ENCODE peak calls at places on chromosomes 3 and 15, in ten cellular contexts. One of them, this sample, is unnamed.
A peak's percentile ranks its signal among the peaks of the same experiment; 100 is the strongest.

GRCh38 chr15:58484794-58485600 is 53.2 kb downstream of the LIPC start:
- DNase-seq in heart right ventricle: no peak
- DNase-seq in colonic mucosa: no peak
- DNase-seq in hepatocyte: no peak
- DNase-seq in kidney: no peak
- DNase-seq in heart left ventricle: no peak
- DNase-seq in mammary epithelial cell: no peak
- DNase-seq in left ventricle myocardium inferior: no peak
- DNase-seq in HFF-Myc: no peak
- DNase-seq in neural progenitor cell: no peak
- DNase-seq in this sample: no peak

GRCh38 chr15:101808201-101808600 is 3.8 kb upstream of the OR4F15 start:
- DNase-seq in hepatocyte: no peak
- DNase-seq in mammary epithelial cell: peak; percentile 66
- DNase-seq in heart left ventricle: no peak
- DNase-seq in heart right ventricle: no peak
- DNase-seq in HFF-Myc: peak; percentile 50
- DNase-seq in left ventricle myocardium inferior: no peak
- DNase-seq in kidney: no peak
- DNase-seq in neural progenitor cell: no peak
- DNase-seq in colonic mucosa: no peak
- DNase-seq in this sample: no peak

GRCh38 chr15:62934236-62934971 is 108.1 kb upstream of the TPM1 start:
- DNase-seq in mammary epithelial cell: no peak
- DNase-seq in colonic mucosa: no peak
- DNase-seq in HFF-Myc: no peak
- DNase-seq in left ventricle myocardium inferior: no peak
- DNase-seq in heart left ventricle: no peak
- DNase-seq in heart right ventricle: no peak
- DNase-seq in neural progenitor cell: no peak
- DNase-seq in kidney: no peak
- DNase-seq in hepatocyte: no peak
- DNase-seq in this sample: no peak

GRCh38 chr15:77720617-77721016 is 87.9 kb upstream of the LINGO1 start:
- DNase-seq in hepatocyte: no peak
- DNase-seq in mammary epithelial cell: no peak
- DNase-seq in heart right ventricle: no peak
- DNase-seq in neural progenitor cell: no peak
- DNase-seq in left ventricle myocardium inferior: no peak
- DNase-seq in HFF-Myc: no peak
- DNase-seq in colonic mucosa: no peak
- DNase-seq in heart left ventricle: no peak
- DNase-seq in kidney: no peak
- DNase-seq in this sample: no peak

GRCh38 chr3:45092132-45093031 is 53.8 kb downstream of the CDCP1 start:
- DNase-seq in HFF-Myc: no peak
- DNase-seq in neural progenitor cell: no peak
- DNase-seq in heart left ventricle: no peak
- DNase-seq in hepatocyte: peak; percentile 81
- DNase-seq in colonic mucosa: peak; percentile 77
- DNase-seq in heart right ventricle: no peak
- DNase-seq in kidney: no peak
- DNase-seq in left ventricle myocardium inferior: no peak
- DNase-seq in mammary epithelial cell: peak; percentile 94
- DNase-seq in this sample: peak; percentile 94

GRCh38 chr3:72270072-72270611 is 485.2 kb upstream of the PROK2 start:
- DNase-seq in kidney: peak; percentile 95
- DNase-seq in left ventricle myocardium inferior: peak; percentile 86
- DNase-seq in neural progenitor cell: no peak
- DNase-seq in HFF-Myc: peak; percentile 66
- DNase-seq in colonic mucosa: peak; percentile 86
- DNase-seq in heart right ventricle: peak; percentile 79
- DNase-seq in heart left ventricle: peak; percentile 83
- DNase-seq in hepatocyte: peak; percentile 90
- DNase-seq in mammary epithelial cell: peak; percentile 67
- DNase-seq in this sample: peak; percentile 81

GRCh38 chr15:76341366-76342045 is 4.9 kb downstream of the ISL2 start:
- DNase-seq in neural progenitor cell: peak; percentile 57
- DNase-seq in HFF-Myc: no peak
- DNase-seq in hepatocyte: no peak
- DNase-seq in kidney: peak; percentile 75
- DNase-seq in heart left ventricle: no peak
- DNase-seq in heart right ventricle: peak; percentile 21
- DNase-seq in colonic mucosa: peak; percentile 45
- DNase-seq in left ventricle myocardium inferior: no peak
- DNase-seq in mammary epithelial cell: no peak
- DNase-seq in this sample: no peak

GRCh38 chr3:56915969-56916586 is 114.3 kb upstream of the ARHGEF3 start:
- DNase-seq in neural progenitor cell: peak; percentile 41
- DNase-seq in colonic mucosa: no peak
- DNase-seq in HFF-Myc: no peak
- DNase-seq in left ventricle myocardium inferior: peak; percentile 30
- DNase-seq in kidney: peak; percentile 76
- DNase-seq in hepatocyte: no peak
- DNase-seq in heart left ventricle: peak; percentile 36
- DNase-seq in heart right ventricle: peak; percentile 25
- DNase-seq in mammary epithelial cell: no peak
- DNase-seq in this sample: no peak

GRCh38 chr15:68051109-68051508 is 3.0 kb upstream of the PIAS1 start:
- DNase-seq in neural progenitor cell: no peak
- DNase-seq in hepatocyte: no peak
- DNase-seq in kidney: no peak
- DNase-seq in mammary epithelial cell: no peak
- DNase-seq in heart right ventricle: no peak
- DNase-seq in HFF-Myc: no peak
- DNase-seq in left ventricle myocardium inferior: no peak
- DNase-seq in colonic mucosa: no peak
- DNase-seq in heart left ventricle: no peak
- DNase-seq in this sample: no peak

GRCh38 chr15:27989838-27990237 is 109.3 kb downstream of the OCA2 start:
- DNase-seq in colonic mucosa: no peak
- DNase-seq in kidney: no peak
- DNase-seq in HFF-Myc: no peak
- DNase-seq in mammary epithelial cell: no peak
- DNase-seq in heart right ventricle: no peak
- DNase-seq in left ventricle myocardium inferior: no peak
- DNase-seq in hepatocyte: no peak
- DNase-seq in neural progenitor cell: no peak
- DNase-seq in heart left ventricle: no peak
- DNase-seq in this sample: no peak

GRCh38 chr3:81995334-81995733 is 233.9 kb upstream of the GBE1 start:
- DNase-seq in left ventricle myocardium inferior: no peak
- DNase-seq in mammary epithelial cell: no peak
- DNase-seq in kidney: no peak
- DNase-seq in heart right ventricle: no peak
- DNase-seq in hepatocyte: no peak
- DNase-seq in HFF-Myc: no peak
- DNase-seq in neural progenitor cell: no peak
- DNase-seq in heart left ventricle: no peak
- DNase-seq in colonic mucosa: no peak
- DNase-seq in this sample: peak; percentile 39

GRCh38 chr3:112407888-112408702 is 75.1 kb downstream of the CD200 start:
- DNase-seq in neural progenitor cell: no peak
- DNase-seq in kidney: no peak
- DNase-seq in mammary epithelial cell: no peak
- DNase-seq in heart left ventricle: no peak
- DNase-seq in colonic mucosa: no peak
- DNase-seq in heart right ventricle: no peak
- DNase-seq in left ventricle myocardium inferior: no peak
- DNase-seq in HFF-Myc: no peak
- DNase-seq in hepatocyte: no peak
- DNase-seq in this sample: no peak
- H3K4me3 ChIP-seq in neural progenitor cell: no peak overlapping the region
- H3K4me3 ChIP-seq in kidney: peak overlapping the region; percentile 67
- H3K4me3 ChIP-seq in mammary epithelial cell: no peak overlapping the region
- H3K4me3 ChIP-seq in heart left ventricle: no peak overlapping the region
- H3K4me3 ChIP-seq in colonic mucosa: no peak overlapping the region
- H3K4me3 ChIP-seq in heart right ventricle: no peak overlapping the region
- H3K4me3 ChIP-seq in left ventricle myocardium inferior: no peak overlapping the region
- H3K4me3 ChIP-seq in HFF-Myc: no peak overlapping the region
- H3K4me3 ChIP-seq in hepatocyte: peak overlapping the region; percentile 5
- H3K4me3 ChIP-seq in this sample: no peak overlapping the region

DNA sequence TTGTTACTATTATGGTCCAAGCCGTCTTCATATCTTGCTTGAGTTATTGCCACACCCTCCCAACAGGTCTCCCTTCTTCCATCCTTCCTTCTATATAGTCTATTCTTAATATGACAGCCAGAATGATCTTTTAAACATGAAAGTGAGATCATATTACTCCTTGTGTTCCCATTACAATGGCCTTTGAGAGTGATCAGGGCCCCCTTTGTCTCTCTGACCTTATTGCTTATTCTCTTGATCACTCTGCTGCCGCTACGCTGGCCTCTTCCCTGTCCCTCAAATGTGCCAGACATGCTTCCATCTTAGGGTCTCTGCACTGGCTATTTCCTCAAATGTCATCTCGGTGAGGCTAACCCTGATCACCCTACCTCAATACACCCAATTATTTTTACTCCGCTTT is 38.1 kb downstream of the UBE2E2 start:
- DNase-seq in heart left ventricle: no peak
- DNase-seq in colonic mucosa: no peak
- DNase-seq in left ventricle myocardium inferior: no peak
- DNase-seq in hepatocyte: no peak
- DNase-seq in mammary epithelial cell: no peak
- DNase-seq in kidney: no peak
- DNase-seq in neural progenitor cell: peak; percentile 19
- DNase-seq in heart right ventricle: no peak
- DNase-seq in HFF-Myc: no peak
- DNase-seq in this sample: no peak
- H3K4me3 ChIP-seq in heart left ventricle: no peak overlapping the region
- H3K4me3 ChIP-seq in colonic mucosa: no peak overlapping the region
- H3K4me3 ChIP-seq in left ventricle myocardium inferior: no peak overlapping the region
- H3K4me3 ChIP-seq in hepatocyte: no peak overlapping the region
- H3K4me3 ChIP-seq in mammary epithelial cell: no peak overlapping the region
- H3K4me3 ChIP-seq in kidney: no peak overlapping the region
- H3K4me3 ChIP-seq in neural progenitor cell: no peak overlapping the region
- H3K4me3 ChIP-seq in heart right ventricle: no peak overlapping the region
- H3K4me3 ChIP-seq in HFF-Myc: no peak overlapping the region
- H3K4me3 ChIP-seq in this sample: no peak overlapping the region

GRCh38 chr3:129345281-129345680 is 66.6 kb downstream of the HMCES start:
- DNase-seq in heart left ventricle: no peak
- DNase-seq in kidney: no peak
- DNase-seq in heart right ventricle: no peak
- DNase-seq in neural progenitor cell: no peak
- DNase-seq in colonic mucosa: no peak
- DNase-seq in left ventricle myocardium inferior: no peak
- DNase-seq in hepatocyte: no peak
- DNase-seq in mammary epithelial cell: no peak
- DNase-seq in HFF-Myc: no peak
- DNase-seq in this sample: no peak

GRCh38 chr3:129345971-129346370 is 67.3 kb downstream of the HMCES start:
- DNase-seq in neural progenitor cell: no peak
- DNase-seq in HFF-Myc: no peak
- DNase-seq in heart left ventricle: no peak
- DNase-seq in left ventricle myocardium inferior: no peak
- DNase-seq in kidney: no peak
- DNase-seq in colonic mucosa: no peak
- DNase-seq in mammary epithelial cell: no peak
- DNase-seq in heart right ventricle: no peak
- DNase-seq in hepatocyte: no peak
- DNase-seq in this sample: no peak

GRCh38 chr3:129343643-129344360 is 65.1 kb downstream of the HMCES start:
- DNase-seq in heart right ventricle: peak; percentile 56
- DNase-seq in neural progenitor cell: peak; percentile 77
- DNase-seq in hepatocyte: peak; percentile 76
- DNase-seq in mammary epithelial cell: no peak
- DNase-seq in left ventricle myocardium inferior: no peak
- DNase-seq in kidney: peak; percentile 66
- DNase-seq in HFF-Myc: no peak
- DNase-seq in heart left ventricle: no peak
- DNase-seq in colonic mucosa: peak; percentile 32
- DNase-seq in this sample: peak; percentile 31

GRCh38 chr3:129346690-129347440 is 68.2 kb downstream of the HMCES start:
- DNase-seq in colonic mucosa: no peak
- DNase-seq in heart left ventricle: no peak
- DNase-seq in HFF-Myc: no peak
- DNase-seq in kidney: no peak
- DNase-seq in heart right ventricle: no peak
- DNase-seq in hepatocyte: no peak
- DNase-seq in left ventricle myocardium inferior: no peak
- DNase-seq in mammary epithelial cell: no peak
- DNase-seq in neural progenitor cell: no peak
- DNase-seq in this sample: no peak

DNA sequence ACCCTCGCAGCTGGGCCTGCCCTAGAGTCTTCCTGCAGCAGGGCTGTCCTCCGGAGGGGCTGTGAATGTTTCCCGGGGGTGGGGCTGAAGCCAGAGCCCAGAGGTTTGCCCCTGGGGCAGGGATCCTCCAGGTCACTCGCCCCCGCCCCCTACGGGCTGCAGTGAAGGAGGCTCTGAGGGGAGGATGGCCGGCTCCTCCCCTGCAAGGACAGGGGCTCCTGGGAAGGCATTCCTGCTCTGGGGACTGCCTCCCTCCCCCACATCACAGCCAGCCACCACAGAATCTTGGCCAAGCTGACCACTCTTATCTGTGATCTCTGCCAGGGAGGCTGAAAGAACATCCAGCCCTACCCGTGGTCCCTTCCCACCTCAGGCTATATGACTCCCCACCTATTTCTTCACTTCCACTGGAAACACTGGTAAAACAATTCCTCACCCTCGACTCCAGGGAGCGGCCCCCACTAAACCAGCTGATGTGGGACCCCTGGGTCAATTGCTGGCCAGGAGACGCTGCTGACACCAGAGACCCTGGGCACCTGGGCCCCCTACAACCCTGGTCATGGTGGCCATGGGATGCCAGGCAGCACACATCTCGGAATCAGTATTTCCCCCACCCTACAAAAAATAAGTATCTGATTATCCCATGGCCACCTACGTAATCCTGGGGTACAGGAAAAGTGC is 66.0 kb downstream of the HMCES start:
- DNase-seq in hepatocyte: peak; percentile 42
- DNase-seq in colonic mucosa: no peak
- DNase-seq in mammary epithelial cell: no peak
- DNase-seq in HFF-Myc: no peak
- DNase-seq in heart left ventricle: no peak
- DNase-seq in kidney: no peak
- DNase-seq in neural progenitor cell: peak; percentile 69
- DNase-seq in heart right ventricle: no peak
- DNase-seq in left ventricle myocardium inferior: no peak
- DNase-seq in this sample: no peak
- H3K4me3 ChIP-seq in hepatocyte: no peak overlapping the region
- H3K4me3 ChIP-seq in colonic mucosa: no peak overlapping the region
- H3K4me3 ChIP-seq in mammary epithelial cell: no peak overlapping the region
- H3K4me3 ChIP-seq in HFF-Myc: no peak overlapping the region
- H3K4me3 ChIP-seq in heart left ventricle: no peak overlapping the region
- H3K4me3 ChIP-seq in kidney: no peak overlapping the region
- H3K4me3 ChIP-seq in neural progenitor cell: peak overlapping the region; percentile 43
- H3K4me3 ChIP-seq in heart right ventricle: peak overlapping the region; percentile 36
- H3K4me3 ChIP-seq in left ventricle myocardium inferior: peak overlapping the region; percentile 56
- H3K4me3 ChIP-seq in this sample: no peak overlapping the region

DNA sequence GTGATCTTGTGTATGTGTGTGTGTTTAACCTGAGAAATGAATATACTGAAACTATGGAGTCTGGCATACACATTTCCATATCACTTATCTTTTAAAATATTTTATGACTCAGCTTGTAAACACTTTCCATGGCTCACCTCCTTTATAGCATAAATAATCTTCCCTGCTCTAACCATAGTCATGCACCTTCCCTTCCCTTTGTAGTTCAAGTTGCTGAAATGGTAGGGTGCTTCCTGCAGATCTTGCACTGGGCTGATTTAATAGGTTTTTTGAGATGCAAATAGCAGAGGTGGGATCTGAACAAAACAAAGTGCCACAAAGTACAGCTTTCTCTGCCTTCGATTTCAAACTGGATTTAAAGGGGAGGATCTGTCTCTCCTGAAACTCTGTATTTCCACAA is 712.7 kb upstream of the LMCD1 start:
- DNase-seq in colonic mucosa: no peak
- DNase-seq in left ventricle myocardium inferior: no peak
- DNase-seq in heart left ventricle: no peak
- DNase-seq in HFF-Myc: no peak
- DNase-seq in mammary epithelial cell: no peak
- DNase-seq in neural progenitor cell: no peak
- DNase-seq in kidney: no peak
- DNase-seq in hepatocyte: no peak
- DNase-seq in heart right ventricle: no peak
- DNase-seq in this sample: peak; percentile 2
- H3K4me3 ChIP-seq in colonic mucosa: no peak overlapping the region
- H3K4me3 ChIP-seq in left ventricle myocardium inferior: no peak overlapping the region
- H3K4me3 ChIP-seq in heart left ventricle: no peak overlapping the region
- H3K4me3 ChIP-seq in HFF-Myc: no peak overlapping the region
- H3K4me3 ChIP-seq in mammary epithelial cell: no peak overlapping the region
- H3K4me3 ChIP-seq in neural progenitor cell: no peak overlapping the region
- H3K4me3 ChIP-seq in kidney: no peak overlapping the region
- H3K4me3 ChIP-seq in hepatocyte: no peak overlapping the region
- H3K4me3 ChIP-seq in heart right ventricle: no peak overlapping the region
- H3K4me3 ChIP-seq in this sample: no peak overlapping the region